ENCODE peak calls at places on chromosomes 11 and 22, in five cellular contexts. O is HCT116, K is fibroblast of mammary gland, Q is foreskin fibroblast, M is PC-9. A is an unnamed sample.

GRCh38 chr11:106344392-106344791 is 266.9 kb downstream of the AASDHPPT start:
- DNase-seq in K (peak), Q (peak), M (no peak), O (no peak), A (peak)

GRCh38 chr22:28429711-28430110 is 249.9 kb downstream of the TTC28 start:
- DNase-seq in M (no peak), K (no peak), Q (no peak), O (no peak), A (no peak)

GRCh38 chr22:46737105-46737975 is 712 bp downstream of the CERK start:
- DNase-seq in O (no peak), K (peak), M (no peak), Q (peak), A (no peak)

GRCh38 chr11:120655589-120655988 is 144.0 kb downstream of the GRIK4 start:
- DNase-seq in K (no peak), O (no peak), M (no peak), Q (no peak), A (no peak)

GRCh38 chr11:18429349-18429748 is 17.2 kb downstream of the LDHC start:
- DNase-seq in O (no peak), M (no peak), Q (no peak), K (no peak), A (no peak)

GRCh38 chr11:8229299-8230177 is 34.1 kb downstream of the LMO1 start:
- DNase-seq in K (peak), O (no peak), Q (no peak), M (no peak), A (no peak)

GRCh38 chr11:12706531-12707499 is 32.6 kb downstream of the TEAD1 start:
- DNase-seq in M (no peak), O (no peak), Q (peak), K (peak), A (no peak)

GRCh38 chr22:43951966-43952365 is 3.3 kb upstream of the SAMM50 start:
- DNase-seq in Q (no peak), O (no peak), K (no peak), M (no peak), A (no peak)

GRCh38 chr22:46598737-46599424 is 21.3 kb upstream of the GRAMD4 start:
- DNase-seq in K (peak), O (no peak), M (no peak), Q (peak), A (no peak)

GRCh38 chr22:46935506-46936377 is 173.3 kb downstream of the TBC1D22A start:
- DNase-seq in K (no peak), M (no peak), Q (peak), O (no peak), A (no peak)

GRCh38 chr11:86672007-86672621 is at the start of gene ME3:
- DNase-seq in M (peak), K (peak), O (no peak), Q (peak), A (no peak)

GRCh38 chr11:91837649-91838330 is 386.8 kb upstream of the FAT3 start:
- DNase-seq in Q (no peak), M (no peak), K (no peak), O (no peak), A (no peak)

GRCh38 chr11:7610393-7610792 is 62.9 kb downstream of the CYB5R2 start:
- DNase-seq in Q (no peak), O (no peak), K (no peak), M (no peak), A (no peak)

GRCh38 chr22:39725351-39726035 is 154.9 kb downstream of the CACNA1I start:
- DNase-seq in O (no peak), K (no peak), Q (no peak), M (no peak), A (no peak)

GRCh38 chr11:4882543-4882942 is 843 bp downstream of the OR51T1 start:
- DNase-seq in Q (no peak), M (no peak), O (no peak), K (no peak), A (no peak)

GRCh38 chr11:72735495-72736027 is 16.6 kb downstream of the ARAP1 start:
- DNase-seq in Q (peak), K (peak), M (peak), O (peak), A (no peak)

GRCh38 chr22:32985899-32986772 is 72.0 kb downstream of the SYN3 start:
- DNase-seq in O (peak), K (peak), Q (peak), M (peak), A (peak)

GRCh38 chr22:41557401-41558240 is 3.2 kb upstream of the CSDC2 start:
- DNase-seq in Q (peak), M (no peak), O (no peak), K (peak), A (peak)

GRCh38 chr11:122748968-122749687 is 89.2 kb upstream of the CRTAM start:
- DNase-seq in M (peak), O (no peak), Q (peak), K (peak), A (peak)

GRCh38 chr22:29073618-29074275 is 912 bp downstream of the KREMEN1 start:
- DNase-seq in O (no peak), K (peak), Q (peak), M (no peak), A (no peak)

GRCh38 chr11:45105233-45105992 is 41.0 kb upstream of the PRDM11 start:
- DNase-seq in O (peak), Q (peak), M (no peak), K (peak), A (no peak)

GRCh38 chr11:105227363-105227762 is 87.8 kb upstream of the CARD18 start:
- DNase-seq in O (no peak), M (no peak), K (no peak), Q (peak), A (no peak)

GRCh38 chr11:7480132-7480531 is 5.2 kb upstream of the OLFML1 start:
- DNase-seq in Q (peak), M (no peak), K (peak), O (no peak), A (peak)

GRCh38 chr11:2837096-2837601 is 48.4 kb downstream of the CDKN1C start:
- DNase-seq in Q (peak), O (peak), K (no peak), M (peak), A (no peak)

GRCh38 chr11:68052137-68052873 is 13.5 kb downstream of the TCIRG1 start:
- DNase-seq in M (no peak), K (no peak), Q (no peak), O (no peak), A (no peak)

GRCh38 chr11:15062631-15063030 is 10.8 kb upstream of the CALCB start:
- DNase-seq in M (no peak), Q (no peak), O (no peak), K (no peak), A (no peak)

GRCh38 chr22:31102441-31103081 is 4.8 kb downstream of the SELENOM start:
- DNase-seq in Q (peak), O (no peak), K (peak), M (peak), A (peak)

GRCh38 chr22:32237905-32238304 is 17.2 kb downstream of the SLC5A4 start:
- DNase-seq in M (no peak), K (no peak), Q (no peak), O (no peak), A (no peak)

GRCh38 chr22:28441720-28442263 is 237.8 kb downstream of the TTC28 start:
- DNase-seq in Q (no peak), K (peak), M (no peak), O (no peak), A (no peak)

GRCh38 chr11:5719703-5720495 is 16.3 kb upstream of the OR56B1 start:
- DNase-seq in M (no peak), Q (no peak), K (peak), O (no peak), A (no peak)

GRCh38 chr11:120858740-120859139 is 165.2 kb upstream of the TBCEL start:
- DNase-seq in O (no peak), M (no peak), Q (peak), K (peak), A (no peak)

GRCh38 chr11:3736816-3737215 is 60.5 kb downstream of the NUP98 start:
- DNase-seq in K (peak), O (no peak), M (no peak), Q (peak), A (no peak)

GRCh38 chr11:11280826-11281225 is 72.2 kb downstream of the CSNK2A3 start:
- DNase-seq in O (no peak), K (no peak), M (no peak), Q (no peak), A (no peak)

GRCh38 chr11:65894034-65894591 is 3.6 kb downstream of the CCDC85B start:
- DNase-seq in K (no peak), O (no peak), Q (no peak), M (no peak), A (no peak)
- H3K4me3 ChIP-seq in K (peak), O (no peak), Q (no peak), M (no peak), A (no peak)

GRCh38 chr11:34997872-34998548 is 81.6 kb downstream of the PDHX start:
- DNase-seq in K (peak), M (peak), Q (peak), O (no peak), A (no peak)
- TF ChIP-seq CTCF in K (peak), M (peak), Q (peak), O (peak), A (no peak)

DNA sequence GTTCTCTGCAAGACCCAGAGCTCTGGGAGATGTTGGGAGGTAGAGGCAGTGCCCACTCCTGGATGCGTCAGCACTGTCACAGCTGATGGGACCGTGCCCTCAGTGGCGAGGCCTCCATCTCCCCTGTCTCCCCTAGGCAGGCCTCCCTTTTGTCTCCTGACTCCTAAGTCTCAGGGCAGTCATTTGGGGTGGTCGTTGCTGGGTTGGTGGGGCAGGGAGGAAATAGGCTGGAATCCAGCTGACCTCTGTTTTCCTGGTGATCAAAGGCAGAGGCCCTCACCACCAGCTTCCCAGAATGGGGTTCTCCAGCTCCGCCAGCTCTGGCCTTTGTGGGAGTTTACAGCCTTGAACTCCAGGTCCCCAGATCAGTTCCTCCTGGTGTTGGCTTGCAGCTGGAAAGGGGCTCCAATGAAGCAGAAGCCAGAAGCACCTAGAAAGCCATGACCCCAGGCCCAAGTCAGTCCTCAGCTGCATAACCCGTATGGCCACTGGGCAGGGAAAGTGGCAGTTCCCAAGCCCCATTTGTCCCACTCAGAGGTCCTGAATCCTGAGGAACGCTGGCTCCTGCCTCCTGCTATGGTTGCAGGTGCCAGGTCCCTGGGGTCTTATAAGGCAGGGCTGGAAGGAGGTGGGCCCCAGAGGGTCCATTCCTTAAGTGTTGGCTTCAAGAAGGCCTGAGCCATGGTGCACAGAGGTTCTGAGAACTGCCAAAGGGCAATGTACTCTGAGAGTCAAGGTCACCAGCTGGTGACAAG is 7.3 kb upstream of the FXYD2 start:
- DNase-seq in K (no peak), O (no peak), Q (no peak), M (no peak), A (no peak)
- H3K4me3 ChIP-seq in K (no peak), O (no peak), Q (no peak), M (no peak), A (no peak)

GRCh38 chr11:1812274-1812673 is 22.5 kb upstream of the SYT8 start:
- DNase-seq in M (no peak), K (no peak), O (no peak), Q (no peak), A (no peak)

GRCh38 chr11:1803246-1803645 is 31.5 kb upstream of the SYT8 start:
- DNase-seq in K (no peak), O (no peak), M (no peak), Q (no peak), A (no peak)

GRCh38 chr11:1810761-1811160 is 24.0 kb upstream of the SYT8 start:
- DNase-seq in M (no peak), Q (no peak), K (no peak), O (no peak), A (no peak)

GRCh38 chr11:1805525-1805924 is 29.3 kb upstream of the SYT8 start:
- DNase-seq in K (no peak), O (no peak), Q (no peak), M (no peak), A (no peak)

DNA sequence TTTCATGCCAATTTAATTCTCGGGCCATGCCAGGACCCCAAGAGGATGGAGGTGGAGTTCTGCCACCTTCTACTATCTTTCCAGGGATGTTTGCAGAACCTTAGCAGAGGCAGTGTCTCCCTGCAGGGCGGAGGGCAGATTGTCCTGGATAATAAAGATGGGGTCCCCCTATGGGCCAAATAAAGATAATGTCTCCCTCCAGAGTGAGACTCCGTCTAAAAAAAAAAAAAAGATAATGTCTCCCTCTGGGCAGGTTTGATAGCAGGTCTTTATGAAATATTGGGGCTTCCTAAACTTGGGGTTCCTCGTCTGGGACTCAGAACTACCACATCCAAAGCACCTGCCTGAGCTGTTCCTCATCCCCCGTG is 27.2 kb upstream of the SYT8 start:
- DNase-seq in M (no peak), Q (no peak), K (no peak), O (no peak), A (no peak)
- TF ChIP-seq CTCF in M (no peak), Q (no peak), K (peak), O (peak), A (no peak)

DNA sequence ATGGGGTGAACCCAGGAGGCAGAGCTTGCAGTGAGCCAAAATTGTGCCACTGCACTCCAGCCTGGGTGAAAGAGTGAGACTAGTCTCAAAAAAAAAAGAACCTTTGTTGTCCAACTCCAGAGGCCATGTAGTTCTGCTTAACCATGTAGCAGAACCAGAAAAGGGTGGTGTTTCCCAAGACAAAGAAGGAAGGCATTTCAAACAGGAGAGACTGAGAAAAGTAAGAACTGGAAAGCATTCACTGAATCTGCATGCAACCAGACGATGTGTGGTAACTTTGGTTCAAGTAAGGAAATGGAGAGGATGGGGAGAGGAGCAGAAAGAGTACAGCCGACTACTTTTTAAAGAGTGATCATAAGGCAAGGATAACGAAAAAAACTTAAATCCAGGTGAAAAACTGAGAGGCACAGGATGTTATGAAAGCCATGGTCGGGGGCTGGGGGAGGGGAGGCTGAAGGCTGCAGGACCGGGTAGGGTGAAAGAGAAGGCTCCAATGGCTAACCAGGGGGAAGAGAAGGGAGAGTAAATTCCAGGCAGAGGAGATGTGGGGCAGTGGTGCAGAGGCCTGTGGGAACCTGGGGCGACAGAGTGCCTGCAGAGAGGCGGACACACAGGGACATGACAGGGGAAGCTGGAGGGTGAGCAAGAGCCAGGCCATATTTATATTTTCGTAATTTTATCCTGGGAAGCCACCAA is 48.8 kb downstream of the MAPK1 start:
- DNase-seq in O (no peak), M (no peak), K (no peak), Q (no peak), A (no peak)
- H3K4me3 ChIP-seq in O (no peak), M (no peak), K (no peak), Q (no peak), A (no peak)

GRCh38 chr11:96530473-96530872 is 140.7 kb downstream of the JRKL start:
- DNase-seq in K (no peak), Q (no peak), M (peak), O (no peak), A (no peak)

GRCh38 chr11:96520939-96521338 is 131.1 kb downstream of the JRKL start:
- DNase-seq in O (no peak), M (no peak), Q (no peak), K (no peak), A (no peak)

DNA sequence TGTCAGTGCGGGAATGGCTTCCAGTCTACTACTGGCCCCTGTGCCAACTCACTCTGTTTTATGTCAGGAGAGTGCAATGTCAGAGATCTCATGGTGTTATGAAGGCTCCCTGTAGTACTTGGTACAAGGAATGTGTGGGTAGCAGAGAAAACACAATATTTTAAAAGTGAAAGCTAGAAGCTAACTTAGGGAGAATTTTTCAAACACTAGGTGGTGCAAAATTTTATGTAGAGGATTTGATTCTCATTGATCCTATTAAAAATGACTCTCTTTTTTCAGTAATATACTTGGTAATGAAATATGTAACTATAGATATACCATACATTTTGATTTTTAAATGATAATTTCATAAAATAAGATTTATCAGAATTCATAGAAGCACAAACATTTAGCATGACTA is 134.7 kb downstream of the JRKL start:
- DNase-seq in Q (no peak), O (no peak), M (no peak), K (no peak), A (no peak)
- TF ChIP-seq CTCF in Q (no peak), O (no peak), M (no peak), K (no peak), A (no peak)

A was measured in AG09309.